ENCODE peak calls at places on chromosomes 4 and X, in nine cellular contexts. One of them, this sample, is unnamed.

GRCh38 chr4:41158274-41158673 is 56.1 kb downstream of the APBB2 start:
- DNase-seq in erythroblast: no peak
- DNase-seq in uterus: no peak
- DNase-seq in body of pancreas: no peak
- DNase-seq in sigmoid colon: no peak
- DNase-seq in lower leg skin: no peak
- DNase-seq in H1: no peak
- DNase-seq in prostate gland: no peak
- DNase-seq in A549: no peak
- DNase-seq in this sample: no peak

GRCh38 chr4:108512615-108513505 is 107.5 kb upstream of the RPL34 start:
- DNase-seq in erythroblast: peak
- DNase-seq in uterus: no peak
- DNase-seq in body of pancreas: peak
- DNase-seq in sigmoid colon: no peak
- DNase-seq in lower leg skin: no peak
- DNase-seq in H1: peak
- DNase-seq in prostate gland: peak
- DNase-seq in A549: no peak
- DNase-seq in this sample: no peak

GRCh38 chr4:158783775-158784174 is 14.9 kb downstream of the FNIP2 start:
- DNase-seq in erythroblast: no peak
- DNase-seq in uterus: no peak
- DNase-seq in body of pancreas: no peak
- DNase-seq in sigmoid colon: no peak
- DNase-seq in lower leg skin: no peak
- DNase-seq in H1: no peak
- DNase-seq in prostate gland: no peak
- DNase-seq in A549: no peak
- DNase-seq in this sample: peak

GRCh38 chr4:71188197-71188625 is 150.6 kb upstream of the SLC4A4 start:
- DNase-seq in erythroblast: no peak
- DNase-seq in uterus: no peak
- DNase-seq in body of pancreas: no peak
- DNase-seq in sigmoid colon: no peak
- DNase-seq in lower leg skin: no peak
- DNase-seq in H1: no peak
- DNase-seq in prostate gland: no peak
- DNase-seq in A549: no peak
- DNase-seq in this sample: no peak

GRCh38 chrX:49079489-49080428 is at the start of gene WDR45:
- DNase-seq in erythroblast: peak
- DNase-seq in uterus: peak
- DNase-seq in body of pancreas: peak
- DNase-seq in sigmoid colon: peak
- DNase-seq in lower leg skin: peak
- DNase-seq in H1: no peak
- DNase-seq in prostate gland: peak
- DNase-seq in A549: peak
- DNase-seq in this sample: peak

GRCh38 chr4:74900862-74901261 is 32.1 kb upstream of the PARM1 start:
- DNase-seq in erythroblast: no peak
- DNase-seq in uterus: no peak
- DNase-seq in body of pancreas: no peak
- DNase-seq in sigmoid colon: no peak
- DNase-seq in lower leg skin: no peak
- DNase-seq in H1: no peak
- DNase-seq in prostate gland: no peak
- DNase-seq in A549: no peak
- DNase-seq in this sample: no peak

GRCh38 chrX:19889582-19890342 is 2.4 kb upstream of the SH3KBP1 start:
- DNase-seq in erythroblast: peak
- DNase-seq in uterus: no peak
- DNase-seq in body of pancreas: no peak
- DNase-seq in sigmoid colon: no peak
- DNase-seq in lower leg skin: no peak
- DNase-seq in H1: no peak
- DNase-seq in prostate gland: no peak
- DNase-seq in A549: peak
- DNase-seq in this sample: peak

GRCh38 chr4:168811793-168812651 is 198.0 kb downstream of the CBR4 start:
- DNase-seq in erythroblast: peak
- DNase-seq in uterus: peak
- DNase-seq in body of pancreas: no peak
- DNase-seq in sigmoid colon: peak
- DNase-seq in lower leg skin: no peak
- DNase-seq in H1: no peak
- DNase-seq in prostate gland: no peak
- DNase-seq in A549: no peak
- DNase-seq in this sample: no peak

GRCh38 chrX:21658152-21658737 is at the start of gene KLHL34:
- DNase-seq in erythroblast: no peak
- DNase-seq in uterus: no peak
- DNase-seq in body of pancreas: no peak
- DNase-seq in sigmoid colon: no peak
- DNase-seq in lower leg skin: no peak
- DNase-seq in H1: no peak
- DNase-seq in prostate gland: no peak
- DNase-seq in A549: no peak
- DNase-seq in this sample: no peak

GRCh38 chrX:17610788-17611187 is 126.5 kb upstream of the SCML1 start:
- DNase-seq in erythroblast: no peak
- DNase-seq in uterus: no peak
- DNase-seq in body of pancreas: no peak
- DNase-seq in sigmoid colon: no peak
- DNase-seq in lower leg skin: no peak
- DNase-seq in H1: no peak
- DNase-seq in prostate gland: no peak
- DNase-seq in A549: no peak
- DNase-seq in this sample: no peak

GRCh38 chrX:20265221-20265725 is 1.4 kb downstream of the RPS6KA3 start:
- DNase-seq in erythroblast: peak
- DNase-seq in uterus: peak
- DNase-seq in body of pancreas: peak
- DNase-seq in sigmoid colon: peak
- DNase-seq in lower leg skin: peak
- DNase-seq in H1: no peak
- DNase-seq in prostate gland: peak
- DNase-seq in A549: peak
- DNase-seq in this sample: no peak

GRCh38 chr4:7256989-7257810 is 64.9 kb downstream of the SORCS2 start:
- DNase-seq in erythroblast: no peak
- DNase-seq in uterus: peak
- DNase-seq in body of pancreas: peak
- DNase-seq in sigmoid colon: peak
- DNase-seq in lower leg skin: no peak
- DNase-seq in H1: no peak
- DNase-seq in prostate gland: no peak
- DNase-seq in A549: no peak
- DNase-seq in this sample: no peak

GRCh38 chr4:24137963-24138601 is 248.2 kb upstream of the PPARGC1A start:
- DNase-seq in erythroblast: no peak
- DNase-seq in uterus: no peak
- DNase-seq in body of pancreas: no peak
- DNase-seq in sigmoid colon: no peak
- DNase-seq in lower leg skin: no peak
- DNase-seq in H1: no peak
- DNase-seq in prostate gland: peak
- DNase-seq in A549: no peak
- DNase-seq in this sample: no peak

GRCh38 chr4:167826281-167826680 is 266.1 kb upstream of the ANXA10 start:
- DNase-seq in erythroblast: no peak
- DNase-seq in uterus: no peak
- DNase-seq in body of pancreas: no peak
- DNase-seq in sigmoid colon: no peak
- DNase-seq in lower leg skin: no peak
- DNase-seq in H1: no peak
- DNase-seq in prostate gland: no peak
- DNase-seq in A549: no peak
- DNase-seq in this sample: no peak

GRCh38 chrX:39133971-39134370 is 332.7 kb downstream of the MID1IP1 start:
- DNase-seq in erythroblast: peak
- DNase-seq in uterus: no peak
- DNase-seq in body of pancreas: no peak
- DNase-seq in sigmoid colon: no peak
- DNase-seq in lower leg skin: no peak
- DNase-seq in H1: peak
- DNase-seq in prostate gland: no peak
- DNase-seq in A549: no peak
- DNase-seq in this sample: no peak

GRCh38 chr4:107665001-107665400 is 55.0 kb downstream of the PAPSS1 start:
- DNase-seq in erythroblast: no peak
- DNase-seq in uterus: no peak
- DNase-seq in body of pancreas: no peak
- DNase-seq in sigmoid colon: no peak
- DNase-seq in lower leg skin: no peak
- DNase-seq in H1: no peak
- DNase-seq in prostate gland: no peak
- DNase-seq in A549: no peak
- DNase-seq in this sample: no peak

GRCh38 chrX:152405561-152405960 is 45.6 kb downstream of the GABRA3 start:
- DNase-seq in erythroblast: no peak
- DNase-seq in uterus: no peak
- DNase-seq in body of pancreas: no peak
- DNase-seq in sigmoid colon: no peak
- DNase-seq in lower leg skin: no peak
- DNase-seq in H1: no peak
- DNase-seq in prostate gland: no peak
- DNase-seq in A549: no peak
- DNase-seq in this sample: no peak

GRCh38 chrX:45077748-45078424 is 122.8 kb downstream of the DIPK2B start:
- DNase-seq in erythroblast: no peak
- DNase-seq in uterus: no peak
- DNase-seq in body of pancreas: no peak
- DNase-seq in sigmoid colon: no peak
- DNase-seq in lower leg skin: no peak
- DNase-seq in H1: no peak
- DNase-seq in prostate gland: no peak
- DNase-seq in A549: no peak
- DNase-seq in this sample: no peak

DNA sequence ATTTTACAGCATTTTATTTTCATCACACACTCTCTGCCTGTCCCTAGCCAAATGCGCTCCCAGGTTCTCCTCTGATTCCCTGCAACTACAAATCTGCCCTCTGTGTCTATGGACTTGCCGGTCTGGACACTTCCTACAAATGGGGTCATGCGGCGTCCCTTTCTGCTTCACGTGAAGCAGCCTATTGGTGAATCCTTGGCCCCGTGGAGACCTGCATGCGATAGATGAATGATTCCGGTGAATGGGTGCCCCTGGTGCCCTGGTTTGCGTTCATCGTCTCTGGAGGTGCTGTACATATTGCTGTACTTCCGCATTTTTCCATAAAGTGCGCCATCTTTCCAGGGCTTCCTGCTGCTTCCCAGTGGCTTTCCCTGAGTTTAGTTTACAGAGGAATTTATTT is 27.5 kb upstream of the CLCN4 start:
- DNase-seq in erythroblast: no peak
- DNase-seq in uterus: no peak
- DNase-seq in body of pancreas: no peak
- DNase-seq in sigmoid colon: no peak
- DNase-seq in lower leg skin: no peak
- DNase-seq in H1: no peak
- DNase-seq in prostate gland: no peak
- DNase-seq in A549: no peak
- DNase-seq in this sample: no peak
- TF ChIP-seq POLR2A in erythroblast: no peak
- TF ChIP-seq POLR2A in uterus: no peak
- TF ChIP-seq POLR2A in body of pancreas: no peak
- TF ChIP-seq POLR2A in sigmoid colon: no peak
- TF ChIP-seq POLR2A in lower leg skin: no peak
- TF ChIP-seq POLR2A in H1: no peak
- TF ChIP-seq POLR2A in prostate gland: no peak
- TF ChIP-seq POLR2A in A549: no peak
- TF ChIP-seq POLR2A in this sample: no peak

GRCh38 chr4:38132140-38132673 is 172.0 kb downstream of the PTTG2 start:
- DNase-seq in erythroblast: peak
- DNase-seq in uterus: peak
- DNase-seq in body of pancreas: peak
- DNase-seq in sigmoid colon: peak
- DNase-seq in lower leg skin: peak
- DNase-seq in H1: no peak
- DNase-seq in prostate gland: no peak
- DNase-seq in A549: no peak
- DNase-seq in this sample: no peak
- TF ChIP-seq POLR2A in erythroblast: no peak
- TF ChIP-seq POLR2A in uterus: no peak
- TF ChIP-seq POLR2A in body of pancreas: peak
- TF ChIP-seq POLR2A in sigmoid colon: no peak
- TF ChIP-seq POLR2A in lower leg skin: no peak
- TF ChIP-seq POLR2A in H1: no peak
- TF ChIP-seq POLR2A in prostate gland: peak
- TF ChIP-seq POLR2A in A549: no peak
- TF ChIP-seq POLR2A in this sample: no peak

GRCh38 chr4:26907731-26908599 is 47.3 kb downstream of the STIM2 start:
- DNase-seq in erythroblast: no peak
- DNase-seq in uterus: no peak
- DNase-seq in body of pancreas: no peak
- DNase-seq in sigmoid colon: no peak
- DNase-seq in lower leg skin: no peak
- DNase-seq in H1: no peak
- DNase-seq in prostate gland: no peak
- DNase-seq in A549: no peak
- DNase-seq in this sample: no peak
- TF ChIP-seq POLR2A in erythroblast: no peak
- TF ChIP-seq POLR2A in uterus: no peak
- TF ChIP-seq POLR2A in body of pancreas: no peak
- TF ChIP-seq POLR2A in sigmoid colon: no peak
- TF ChIP-seq POLR2A in lower leg skin: no peak
- TF ChIP-seq POLR2A in H1: no peak
- TF ChIP-seq POLR2A in prostate gland: no peak
- TF ChIP-seq POLR2A in A549: no peak
- TF ChIP-seq POLR2A in this sample: no peak

GRCh38 chr4:11218692-11219091 is 210.0 kb downstream of the HS3ST1 start:
- DNase-seq in erythroblast: no peak
- DNase-seq in uterus: no peak
- DNase-seq in body of pancreas: no peak
- DNase-seq in sigmoid colon: no peak
- DNase-seq in lower leg skin: no peak
- DNase-seq in H1: no peak
- DNase-seq in prostate gland: no peak
- DNase-seq in A549: no peak
- DNase-seq in this sample: no peak

GRCh38 chr4:11228575-11228974 is 200.1 kb downstream of the HS3ST1 start:
- DNase-seq in erythroblast: no peak
- DNase-seq in uterus: no peak
- DNase-seq in body of pancreas: no peak
- DNase-seq in sigmoid colon: no peak
- DNase-seq in lower leg skin: no peak
- DNase-seq in H1: no peak
- DNase-seq in prostate gland: no peak
- DNase-seq in A549: no peak
- DNase-seq in this sample: no peak

DNA sequence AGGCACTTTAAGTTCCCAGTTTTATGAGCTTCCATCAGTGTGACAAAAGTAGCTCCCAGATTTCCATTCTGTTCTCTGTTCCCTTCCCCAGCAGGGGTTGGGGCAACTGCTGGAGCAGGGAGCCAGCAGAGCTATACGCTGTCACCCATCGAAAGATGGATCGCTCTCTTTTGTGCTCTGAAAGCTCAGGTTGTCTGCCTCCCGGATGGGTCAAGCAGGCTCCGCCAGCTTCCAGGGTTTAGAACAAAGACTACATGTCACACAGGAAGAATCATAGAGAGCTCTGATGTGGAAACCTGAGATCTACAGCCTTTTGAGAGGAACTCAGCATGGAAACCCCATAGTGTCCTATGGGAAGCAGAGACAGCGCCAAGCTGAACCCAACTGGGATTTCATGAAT is 205.4 kb downstream of the HS3ST1 start:
- DNase-seq in erythroblast: no peak
- DNase-seq in uterus: no peak
- DNase-seq in body of pancreas: no peak
- DNase-seq in sigmoid colon: no peak
- DNase-seq in lower leg skin: no peak
- DNase-seq in H1: no peak
- DNase-seq in prostate gland: no peak
- DNase-seq in A549: no peak
- DNase-seq in this sample: no peak
- TF ChIP-seq POLR2A in erythroblast: no peak
- TF ChIP-seq POLR2A in uterus: no peak
- TF ChIP-seq POLR2A in body of pancreas: no peak
- TF ChIP-seq POLR2A in sigmoid colon: no peak
- TF ChIP-seq POLR2A in lower leg skin: no peak
- TF ChIP-seq POLR2A in H1: no peak
- TF ChIP-seq POLR2A in prostate gland: no peak
- TF ChIP-seq POLR2A in A549: no peak
- TF ChIP-seq POLR2A in this sample: no peak